ENCODE peak calls at places on chromosomes 2 and 18, in seven cellular contexts. W is transverse colon, X is heart left ventricle, U is testis, O is spleen, P is tibial nerve, S is uterus. C is an unnamed sample.
A peak's percentile ranks its signal among the peaks of the same experiment; 100 is the strongest.

GRCh38 chr2:9967053-9967775 is 15.7 kb downstream of the GRHL1 start:
- DNase-seq in W (no peak), X (no peak), U (no peak), O (no peak), P (no peak), S (no peak), C (peak; percentile 47)

GRCh38 chr2:165803123-165803760 is 9.2 kb upstream of the GALNT3 start:
- DNase-seq in W (peak; percentile 60), X (no peak), U (peak; percentile 31), O (no peak), P (no peak), S (no peak), C (peak; percentile 30)

GRCh38 chr2:105653313-105653712 is 91.4 kb upstream of the NCK2 start:
- DNase-seq in W (no peak), X (no peak), U (no peak), O (no peak), P (no peak), S (no peak), C (no peak)

GRCh38 chr2:145108385-145108784 is 588.5 kb upstream of the ZEB2 start:
- DNase-seq in W (no peak), X (no peak), U (no peak), O (no peak), P (no peak), S (no peak), C (no peak)

GRCh38 chr2:18558458-18558857 is 2.0 kb downstream of the RDH14 start:
- DNase-seq in W (no peak), X (no peak), U (no peak), O (no peak), P (no peak), S (no peak), C (no peak)

GRCh38 chr2:200703926-200704637 is 107.6 kb upstream of the BZW1 start:
- DNase-seq in W (no peak), X (no peak), U (no peak), O (no peak), P (no peak), S (no peak), C (no peak)

GRCh38 chr2:173983414-173983871 is 18.3 kb upstream of the SP3 start:
- DNase-seq in W (no peak), X (no peak), U (no peak), O (no peak), P (no peak), S (no peak), C (no peak)

GRCh38 chr2:51981813-51982212 is 949.9 kb upstream of the NRXN1 start:
- DNase-seq in W (no peak), X (no peak), U (no peak), O (no peak), P (no peak), S (no peak), C (no peak)

GRCh38 chr18:68660355-68661183 is 54.3 kb downstream of the TMX3 start:
- DNase-seq in W (no peak), X (no peak), U (no peak), O (no peak), P (no peak), S (no peak), C (peak; percentile 35)

GRCh38 chr2:195498839-195499490 is 158.1 kb upstream of the SLC39A10 start:
- DNase-seq in W (no peak), X (no peak), U (no peak), O (no peak), P (no peak), S (no peak), C (no peak)

DNA sequence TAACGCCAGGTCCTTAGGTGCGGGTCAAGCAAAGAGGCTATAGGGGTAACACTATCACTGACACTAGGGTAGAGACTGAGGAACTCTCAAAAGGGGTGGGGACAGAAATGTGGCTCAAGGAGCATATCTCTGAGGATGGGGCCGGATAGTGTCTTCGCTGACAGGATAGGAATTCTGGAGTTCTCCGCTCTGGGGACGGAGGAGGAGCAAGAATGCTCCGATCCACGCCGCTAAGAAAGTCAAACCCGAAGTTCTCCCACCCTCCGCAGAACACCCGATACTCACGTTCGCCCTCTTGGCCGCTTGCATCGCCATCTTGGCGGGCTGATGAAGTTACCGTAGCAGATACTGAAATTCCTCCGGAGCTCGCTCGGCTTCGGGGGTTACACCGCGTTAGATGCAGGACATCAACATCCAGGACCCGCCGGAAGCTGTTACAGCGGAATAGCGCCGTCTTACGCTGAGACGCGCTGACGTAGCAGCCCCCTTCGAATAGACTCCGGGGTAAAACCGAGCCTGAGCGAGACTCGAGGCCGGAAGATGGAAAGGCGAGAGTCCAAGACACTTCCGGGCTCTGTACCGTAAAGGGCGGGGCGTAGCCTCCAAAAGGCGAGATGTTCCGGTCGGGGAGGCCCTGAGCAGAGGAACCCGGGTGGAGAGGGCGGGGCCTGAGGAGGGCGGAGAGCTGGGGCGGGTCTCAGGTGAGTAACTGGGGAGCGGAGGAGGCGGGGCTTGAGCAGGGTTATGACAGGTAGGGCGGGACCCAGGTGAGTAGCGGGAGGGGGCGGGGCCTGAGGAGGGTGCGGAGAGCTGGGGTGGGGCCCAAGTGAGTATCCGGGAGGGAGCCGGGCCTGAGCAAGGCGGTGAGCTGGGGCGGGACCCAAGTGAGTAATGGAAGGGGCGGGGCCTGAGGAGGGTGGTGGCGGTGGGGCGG is at the start of gene SF3B6:
- DNase-seq in W (peak; percentile 100), X (peak; percentile 97), U (peak; percentile 99), O (peak; percentile 100), P (peak; percentile 96), S (peak; percentile 98), C (peak; percentile 100)
- TF ChIP-seq POLR2A in W (peak; percentile 76), X (no peak), U (no peak), O (peak; percentile 37), P (peak; percentile 54), S (peak; percentile 70), C (peak; percentile 91)

GRCh38 chr2:237264480-237265219 is 149.3 kb downstream of the COL6A3 start:
- DNase-seq in W (no peak), X (no peak), U (no peak), O (no peak), P (no peak), S (no peak), C (no peak)

GRCh38 chr2:237270556-237270955 is 143.4 kb downstream of the COL6A3 start:
- DNase-seq in W (no peak), X (no peak), U (no peak), O (no peak), P (no peak), S (no peak), C (no peak)

GRCh38 chr2:237268004-237268708 is 145.8 kb downstream of the COL6A3 start:
- DNase-seq in W (no peak), X (no peak), U (peak; percentile 53), O (no peak), P (no peak), S (no peak), C (no peak)

GRCh38 chr2:237271698-237272097 is 142.3 kb downstream of the COL6A3 start:
- DNase-seq in W (no peak), X (no peak), U (no peak), O (no peak), P (no peak), S (no peak), C (no peak)

GRCh38 chr2:237269121-237269875 is 144.7 kb downstream of the COL6A3 start:
- DNase-seq in W (no peak), X (no peak), U (no peak), O (no peak), P (no peak), S (no peak), C (no peak)
- H3K4me3 ChIP-seq in W (no peak overlapping the region), X (no peak overlapping the region), U (no peak overlapping the region), O (no peak overlapping the region), P (no peak overlapping the region), S (no peak overlapping the region), C (no peak overlapping the region)

GRCh38 chr2:218583983-218584850 is 15.6 kb downstream of the CNOT9 start:
- DNase-seq in W (no peak), X (no peak), U (no peak), O (no peak), P (no peak), S (no peak), C (peak; percentile 13)
- TF ChIP-seq CTCF in W (no peak), X (no peak), U (no peak), O (no peak), P (no peak), S (no peak), C (peak; percentile 19)

GRCh38 chr2:45978302-45978859 is 318.8 kb upstream of the EPAS1 start:
- DNase-seq in W (no peak), X (no peak), U (no peak), O (no peak), P (no peak), S (no peak), C (no peak)
- TF ChIP-seq POLR2A in W (no peak), X (no peak), U (no peak), O (no peak), P (no peak), S (no peak), C (no peak)

GRCh38 chr2:180695570-180695969 is 284.8 kb upstream of the UBE2E3 start:
- DNase-seq in W (no peak), X (no peak), U (no peak), O (no peak), P (no peak), S (no peak), C (no peak)

GRCh38 chr2:180694445-180695421 is 285.7 kb upstream of the UBE2E3 start:
- DNase-seq in W (no peak), X (no peak), U (no peak), O (no peak), P (no peak), S (no peak), C (no peak)

GRCh38 chr2:180698668-180699067 is 281.7 kb upstream of the UBE2E3 start:
- DNase-seq in W (no peak), X (no peak), U (no peak), O (peak; percentile 62), P (no peak), S (no peak), C (no peak)

GRCh38 chr2:180692322-180692721 is 288.1 kb upstream of the UBE2E3 start:
- DNase-seq in W (no peak), X (no peak), U (no peak), O (no peak), P (no peak), S (no peak), C (no peak)

GRCh38 chr2:180696005-180696404 is 284.4 kb upstream of the UBE2E3 start:
- DNase-seq in W (no peak), X (no peak), U (no peak), O (no peak), P (no peak), S (no peak), C (no peak)
- H3K4me3 ChIP-seq in W (no peak overlapping the region), X (no peak overlapping the region), U (no peak overlapping the region), O (no peak overlapping the region), P (no peak overlapping the region), S (no peak overlapping the region), C (no peak overlapping the region)

DNA sequence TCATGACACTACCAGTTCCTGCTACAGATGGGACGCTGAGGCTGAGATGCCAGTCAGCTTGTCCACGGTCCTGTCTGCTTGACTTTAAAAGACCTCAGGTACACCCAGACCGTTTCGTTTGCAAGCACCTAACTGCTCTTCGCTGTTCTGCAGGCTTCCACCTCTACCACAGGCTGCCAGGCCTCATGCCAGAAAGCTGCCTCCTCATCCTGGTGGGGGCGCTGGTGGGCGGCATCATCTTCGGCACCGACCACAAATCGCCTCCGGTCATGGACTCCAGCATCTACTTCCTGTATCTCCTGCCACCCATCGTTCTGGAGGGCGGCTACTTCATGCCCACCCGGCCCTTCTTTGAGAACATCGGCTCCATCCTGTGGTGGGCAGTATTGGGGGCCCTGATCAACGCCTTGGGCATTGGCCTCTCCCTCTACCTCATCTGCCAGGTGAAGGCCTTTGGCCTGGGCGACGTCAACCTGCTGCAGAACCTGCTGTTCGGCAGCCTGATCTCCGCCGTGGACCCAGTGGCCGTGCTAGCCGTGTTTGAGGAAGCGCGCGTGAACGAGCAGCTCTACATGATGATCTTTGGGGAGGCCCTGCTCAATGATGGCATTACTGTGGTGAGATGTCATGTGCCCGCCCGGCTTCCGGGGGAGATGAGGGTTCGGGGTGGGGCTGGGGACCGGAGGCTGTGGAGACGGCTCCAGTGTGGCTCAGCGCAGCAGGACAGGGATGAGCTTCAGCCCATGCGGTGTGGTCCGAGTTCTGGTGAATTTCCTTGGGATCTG is 5.9 kb downstream of the SLC9A4 start:
- DNase-seq in W (no peak), X (no peak), U (peak; percentile 17), O (peak; percentile 67), P (no peak), S (no peak), C (no peak)
- TF ChIP-seq CTCF in W (no peak), X (no peak), U (no peak), O (no peak), P (no peak), S (no peak), C (no peak)

C was measured in NB4.